ENCODE peak calls at places on chromosomes 1 and 21, in ten cellular contexts. J is trophoblast cell, E is heart right ventricle, O is spleen, N is body of pancreas, L is breast epithelium, H is HCT116, Z is fibroblast of pulmonary artery, P is fibroblast of mammary gland, G is GM23248. R is an unnamed sample.

GRCh38 chr1:27342778-27343638 is 1.2 kb downstream of the SYTL1 start:
- DNase-seq in J (peak), E (no peak), O (peak), N (peak), L (peak), H (no peak), Z (no peak), P (no peak), G (no peak), R (peak)

GRCh38 chr21:31447477-31447876 is 103.4 kb upstream of the TIAM1 start:
- DNase-seq in J (peak), E (no peak), O (no peak), N (no peak), L (no peak), H (no peak), Z (peak), P (peak), G (peak), R (no peak)

GRCh38 chr1:90349510-90349909 is 354.6 kb downstream of the ZNF326 start:
- DNase-seq in J (no peak), E (no peak), O (no peak), N (no peak), L (no peak), H (no peak), Z (no peak), P (no peak), G (no peak), R (no peak)

GRCh38 chr21:42560517-42561179 is 47.0 kb downstream of the SLC37A1 start:
- DNase-seq in J (no peak), E (no peak), O (peak), N (no peak), L (peak), H (no peak), Z (no peak), P (no peak), G (no peak), R (peak)

GRCh38 chr1:65059930-65060538 is 88.0 kb upstream of the AK4 start:
- DNase-seq in J (peak), E (no peak), O (no peak), N (no peak), L (no peak), H (peak), Z (peak), P (peak), G (peak), R (no peak)

GRCh38 chr1:21931171-21932093 is 5.7 kb downstream of the HSPG2 start:
- DNase-seq in J (peak), E (peak), O (peak), N (peak), L (no peak), H (peak), Z (peak), P (peak), G (peak), R (peak)

GRCh38 chr1:208252126-208252853 is 8.1 kb upstream of the PLXNA2 start:
- DNase-seq in J (no peak), E (peak), O (no peak), N (peak), L (no peak), H (no peak), Z (no peak), P (no peak), G (peak), R (no peak)

GRCh38 chr1:194813109-194813508 is 1626.7 kb upstream of the B3GALT2 start:
- DNase-seq in J (peak), E (no peak), O (no peak), N (no peak), L (no peak), H (no peak), Z (no peak), P (no peak), G (no peak), R (no peak)

GRCh38 chr1:27296773-27297214 is 25.2 kb upstream of the TMEM222 start:
- DNase-seq in J (peak), E (peak), O (peak), N (peak), L (peak), H (peak), Z (peak), P (peak), G (peak), R (peak)

GRCh38 chr1:178548108-178548507 is 35.2 kb downstream of the TEX35 start:
- DNase-seq in J (no peak), E (no peak), O (no peak), N (no peak), L (no peak), H (no peak), Z (no peak), P (no peak), G (no peak), R (no peak)

GRCh38 chr1:65799601-65800000 is 6.9 kb downstream of the PDE4B start:
- DNase-seq in J (no peak), E (no peak), O (no peak), N (no peak), L (no peak), H (no peak), Z (no peak), P (no peak), G (no peak), R (no peak)

GRCh38 chr1:19200281-19200604 is 9.8 kb downstream of the UBR4 start:
- DNase-seq in J (no peak), E (no peak), O (no peak), N (no peak), L (no peak), H (no peak), Z (no peak), P (no peak), G (no peak), R (no peak)

GRCh38 chr1:172125812-172126430 is 284.6 kb downstream of the DNM3 start:
- DNase-seq in J (no peak), E (no peak), O (no peak), N (no peak), L (no peak), H (no peak), Z (no peak), P (no peak), G (no peak), R (no peak)

GRCh38 chr1:186983327-186983726 is 154.6 kb downstream of the PLA2G4A start:
- DNase-seq in J (peak), E (no peak), O (no peak), N (peak), L (no peak), H (no peak), Z (peak), P (peak), G (peak), R (peak)

GRCh38 chr1:93585059-93585966 is 96.3 kb downstream of the BCAR3 start:
- DNase-seq in J (peak), E (peak), O (peak), N (peak), L (peak), H (no peak), Z (peak), P (peak), G (peak), R (peak)

GRCh38 chr1:8679411-8679800 is 138.0 kb downstream of the RERE start:
- DNase-seq in J (peak), E (no peak), O (no peak), N (no peak), L (no peak), H (no peak), Z (peak), P (peak), G (peak), R (no peak)

GRCh38 chr1:211742889-211743529 is 67.6 kb upstream of the NEK2 start:
- DNase-seq in J (no peak), E (no peak), O (no peak), N (no peak), L (no peak), H (no peak), Z (no peak), P (no peak), G (no peak), R (no peak)

GRCh38 chr1:105793541-105794146 is 1262.8 kb upstream of the PRMT6 start:
- DNase-seq in J (peak), E (no peak), O (no peak), N (peak), L (no peak), H (no peak), Z (peak), P (peak), G (peak), R (peak)

GRCh38 chr1:159938221-159938852 is 7.1 kb downstream of the IGSF9 start:
- DNase-seq in J (no peak), E (no peak), O (no peak), N (no peak), L (no peak), H (no peak), Z (no peak), P (no peak), G (no peak), R (no peak)

GRCh38 chr1:31855038-31855845 is 39.4 kb upstream of the SPOCD1 start:
- DNase-seq in J (peak), E (no peak), O (no peak), N (no peak), L (no peak), H (no peak), Z (peak), P (peak), G (peak), R (no peak)

GRCh38 chr1:246302671-246303317 is 204.3 kb downstream of the SMYD3 start:
- DNase-seq in J (no peak), E (no peak), O (no peak), N (no peak), L (no peak), H (no peak), Z (no peak), P (peak), G (peak), R (no peak)

GRCh38 chr1:41380979-41381690 is 19.9 kb downstream of the FOXO6 start:
- DNase-seq in J (no peak), E (peak), O (no peak), N (peak), L (no peak), H (peak), Z (no peak), P (no peak), G (peak), R (no peak)

GRCh38 chr1:91885331-91885715 is 628 bp downstream of the TGFBR3 start:
- DNase-seq in J (peak), E (peak), O (peak), N (peak), L (no peak), H (no peak), Z (peak), P (peak), G (peak), R (peak)

GRCh38 chr1:152110860-152111514 is 4.3 kb downstream of the TCHH start:
- DNase-seq in J (peak), E (peak), O (peak), N (peak), L (no peak), H (no peak), Z (peak), P (peak), G (peak), R (no peak)

GRCh38 chr21:42616366-42617340 is 36.8 kb upstream of the PDE9A start:
- DNase-seq in J (no peak), E (no peak), O (peak), N (no peak), L (no peak), H (no peak), Z (no peak), P (no peak), G (no peak), R (no peak)

GRCh38 chr1:84598846-84599741 is 24.9 kb upstream of the CTBS start:
- DNase-seq in J (no peak), E (no peak), O (no peak), N (no peak), L (no peak), H (peak), Z (peak), P (peak), G (peak), R (no peak)

GRCh38 chr1:180193371-180194047 is 36.6 kb upstream of the LHX4 start:
- DNase-seq in J (peak), E (no peak), O (no peak), N (no peak), L (no peak), H (no peak), Z (no peak), P (no peak), G (no peak), R (peak)

GRCh38 chr1:176976236-176976635 is 188.3 kb downstream of the ASTN1 start:
- DNase-seq in J (no peak), E (no peak), O (no peak), N (no peak), L (no peak), H (no peak), Z (no peak), P (no peak), G (no peak), R (no peak)
- H3K4me3 ChIP-seq in J (no peak), E (no peak), O (no peak), N (no peak), L (no peak), H (no peak), Z (no peak), P (no peak), G (no peak), R (no peak)

DNA sequence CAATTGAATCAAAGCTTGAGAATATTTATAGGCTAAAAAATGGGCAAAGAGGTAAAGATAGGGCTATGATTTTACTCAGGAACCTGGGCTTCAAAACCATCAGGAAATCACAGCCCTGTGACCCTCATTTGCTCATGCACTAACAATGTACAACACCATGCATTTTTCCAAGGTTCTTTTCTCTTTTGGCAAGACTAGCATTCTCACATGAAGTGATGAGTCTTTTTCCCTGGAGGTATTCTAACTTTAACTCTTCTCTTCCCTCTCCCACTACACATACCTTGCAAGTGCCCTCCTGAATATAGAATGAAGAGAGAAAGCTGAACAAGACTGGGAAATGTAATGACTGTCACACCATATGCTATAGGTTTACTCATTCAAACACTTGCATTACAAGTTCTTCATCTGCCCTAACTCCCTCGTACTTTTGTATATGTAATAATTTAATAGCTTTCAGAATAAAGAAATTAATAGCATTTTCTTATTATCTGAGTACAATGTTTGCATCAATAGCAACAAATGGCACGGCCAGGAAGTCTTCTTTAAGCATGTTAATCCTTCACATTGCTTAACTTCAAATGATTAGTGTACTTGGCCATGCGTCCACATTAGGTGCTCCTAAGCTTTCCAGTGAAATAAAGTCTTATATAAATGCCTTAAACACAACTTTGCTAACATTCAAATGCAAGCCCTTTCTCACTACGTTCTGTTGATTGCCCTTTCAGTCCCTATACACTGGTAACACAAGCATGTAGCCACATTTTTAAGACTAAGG is 1.8 kb downstream of the NIBAN1 start:
- DNase-seq in J (peak), E (no peak), O (no peak), N (peak), L (no peak), H (no peak), Z (peak), P (peak), G (peak), R (no peak)
- H3K4me3 ChIP-seq in J (no peak), E (peak), O (no peak), N (peak), L (peak), H (no peak), Z (peak), P (peak), G (peak), R (peak)

GRCh38 chr1:228465571-228466146 is 21.5 kb upstream of the RNF187 start:
- DNase-seq in J (no peak), E (no peak), O (no peak), N (no peak), L (no peak), H (no peak), Z (no peak), P (no peak), G (no peak), R (no peak)
- H3K4me3 ChIP-seq in J (no peak), E (no peak), O (no peak), N (no peak), L (no peak), H (no peak), Z (no peak), P (no peak), G (no peak), R (no peak)

GRCh38 chr21:45982758-45983731 is 1.5 kb downstream of the COL6A1 start:
- DNase-seq in J (no peak), E (peak), O (peak), N (no peak), L (peak), H (no peak), Z (no peak), P (no peak), G (peak), R (peak)
- H3K4me3 ChIP-seq in J (no peak), E (peak), O (peak), N (no peak), L (peak), H (peak), Z (peak), P (peak), G (peak), R (peak)